ENCODE peak calls at places on chromosomes 6 and 20, in four cellular contexts. S is lower leg skin, M is HepG2, E is epithelial cell of esophagus. I is an unnamed sample.

GRCh38 chr20:3164763-3165410 is 5.2 kb upstream of the FASTKD5 start:
- DNase-seq in S (no peak), M (no peak), E (no peak), I (no peak)

GRCh38 chr6:156850356-156850755 is 73.2 kb downstream of the ARID1B start:
- DNase-seq in S (no peak), M (no peak), E (no peak), I (no peak)

GRCh38 chr6:37936909-37937308 is 117.4 kb downstream of the ZFAND3 start:
- DNase-seq in S (no peak), M (no peak), E (no peak), I (no peak)

GRCh38 chr6:159169193-159169555 is at the start of gene FNDC1:
- DNase-seq in S (no peak), M (no peak), E (no peak), I (no peak)

GRCh38 chr6:119449253-119450156 is 99.9 kb upstream of the MAN1A1 start:
- DNase-seq in S (no peak), M (no peak), E (no peak), I (no peak)

GRCh38 chr6:11810854-11811643 is 32.4 kb upstream of the ADTRP start:
- DNase-seq in S (no peak), M (no peak), E (no peak), I (no peak)

GRCh38 chr6:92559611-92560010 is 859.7 kb downstream of the EPHA7 start:
- DNase-seq in S (no peak), M (no peak), E (no peak), I (no peak)

GRCh38 chr20:33178726-33179125 is 10.8 kb downstream of the BPIFA2 start:
- DNase-seq in S (no peak), M (peak; percentile 57), E (no peak), I (peak; percentile 47)

GRCh38 chr6:6694368-6694780 is 105.9 kb downstream of the LY86 start:
- DNase-seq in S (no peak), M (no peak), E (peak; percentile 37), I (no peak)

GRCh38 chr6:34425132-34425497 is 754 bp downstream of the RPS10 start:
- DNase-seq in S (no peak), M (no peak), E (peak; percentile 15), I (no peak)

GRCh38 chr6:90472716-90473115 is 114.2 kb downstream of the MAP3K7 start:
- DNase-seq in S (no peak), M (no peak), E (no peak), I (no peak)

GRCh38 chr6:125534430-125535263 is 214.8 kb upstream of the HEY2 start:
- DNase-seq in S (no peak), M (no peak), E (no peak), I (no peak)

GRCh38 chr6:125529061-125529460 is 220.4 kb upstream of the HEY2 start:
- DNase-seq in S (no peak), M (no peak), E (no peak), I (no peak)

GRCh38 chr6:125537090-125537489 is 212.3 kb upstream of the HEY2 start:
- DNase-seq in S (no peak), M (no peak), E (no peak), I (no peak)

GRCh38 chr6:125528614-125529013 is 220.8 kb upstream of the HEY2 start:
- DNase-seq in S (no peak), M (no peak), E (no peak), I (no peak)

GRCh38 chr6:125533710-125534397 is 215.6 kb upstream of the HEY2 start:
- DNase-seq in S (no peak), M (peak; percentile 24), E (peak; percentile 11), I (no peak)
- H3K4me3 ChIP-seq in S (no peak overlapping the region), M (no peak overlapping the region), E (peak overlapping the region; percentile 28), I (no peak overlapping the region)

DNA sequence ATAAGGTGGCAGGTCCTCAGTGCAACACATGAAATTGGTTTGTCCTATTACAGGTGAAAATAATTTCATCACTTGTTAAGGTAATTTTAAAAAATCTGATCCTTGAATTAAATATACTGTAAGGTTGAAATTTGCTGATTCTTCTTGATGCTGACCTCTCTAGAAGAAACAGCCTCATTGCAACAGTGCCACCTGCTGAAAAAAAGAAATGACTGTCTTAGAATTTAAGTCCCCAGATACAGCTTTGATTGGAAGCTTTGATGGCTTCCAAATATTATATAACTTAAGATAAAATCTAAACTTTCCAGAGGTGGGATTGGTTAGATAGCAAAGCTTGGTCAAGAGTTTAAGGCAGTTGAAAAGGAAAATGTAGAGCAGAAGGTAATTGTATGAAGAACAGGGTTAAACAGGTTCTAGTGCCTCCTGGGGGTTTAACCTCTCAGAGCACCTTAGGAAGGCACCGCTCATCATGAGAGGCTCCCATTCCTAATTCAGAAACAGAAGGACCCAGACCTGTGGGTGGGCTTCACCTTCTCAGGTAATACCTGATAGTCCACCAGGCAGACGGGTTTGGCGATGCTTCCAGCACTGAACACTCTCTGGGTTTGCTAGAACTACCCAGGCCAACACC is 401.0 kb downstream of the PAX1 start:
- DNase-seq in S (no peak), M (peak; percentile 61), E (peak; percentile 26), I (no peak)
- TF ChIP-seq CTCF in S (no peak), M (peak; percentile 63), E (peak; percentile 25), I (no peak)

DNA sequence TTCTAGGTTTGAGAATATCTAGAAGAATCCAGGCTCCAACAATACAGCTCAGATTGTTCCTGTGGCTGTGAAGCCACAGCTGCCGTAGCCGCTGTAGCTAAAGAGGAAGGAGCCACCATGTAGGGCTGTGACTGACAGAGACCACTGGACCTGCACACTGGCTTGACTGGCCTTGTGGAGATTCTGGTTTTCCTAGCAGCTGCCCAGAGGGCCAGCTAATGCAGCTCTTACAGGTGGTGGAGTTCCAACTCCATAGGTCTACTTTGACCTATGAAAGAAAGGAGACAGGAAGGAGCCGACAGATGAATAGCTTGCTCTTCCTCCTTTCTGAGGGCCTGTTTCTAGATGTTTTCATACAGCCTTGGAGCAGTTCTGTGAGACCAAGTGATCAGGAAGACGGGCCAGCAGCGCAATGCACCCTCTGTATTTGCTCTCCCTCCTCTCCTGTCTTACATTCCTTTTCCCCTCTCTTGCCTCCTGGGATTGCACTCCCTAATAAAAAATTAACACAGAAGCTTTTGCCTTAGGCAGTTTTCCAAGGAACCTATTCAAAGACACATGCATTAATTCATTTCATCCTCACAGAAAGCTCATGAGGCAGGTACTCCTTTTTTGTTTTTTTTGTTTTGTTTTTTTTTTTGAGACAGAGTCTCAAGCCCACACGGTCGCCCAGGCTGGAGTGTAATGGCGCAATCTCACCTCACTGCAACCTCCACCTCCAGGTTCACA is 51.8 kb upstream of the MYB start:
- DNase-seq in S (no peak), M (no peak), E (no peak), I (no peak)
- H3K4me3 ChIP-seq in S (no peak overlapping the region), M (no peak overlapping the region), E (no peak overlapping the region), I (no peak overlapping the region)

DNA sequence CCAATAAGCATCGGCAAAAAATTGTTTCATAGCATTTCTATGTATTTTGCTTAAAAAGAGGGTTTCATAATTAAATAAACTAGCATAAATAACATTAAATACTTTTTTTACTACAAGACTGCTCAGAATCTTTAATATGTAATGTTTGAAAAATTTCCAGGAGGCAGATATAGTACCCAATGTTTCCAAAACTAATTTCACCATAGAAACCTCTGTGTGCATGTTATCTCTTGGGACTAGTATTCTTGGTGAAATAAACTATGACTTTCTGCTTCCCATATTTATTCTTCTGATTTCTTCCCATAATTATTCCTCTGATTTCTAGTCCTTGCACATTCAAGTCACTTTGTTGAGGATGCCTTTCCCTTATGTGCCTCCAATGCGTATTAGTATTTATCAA is 94.5 kb downstream of the PTPRK start:
- DNase-seq in S (no peak), M (no peak), E (no peak), I (no peak)
- TF ChIP-seq CTCF in S (no peak), M (no peak), E (no peak), I (no peak)

GRCh38 chr6:162856885-162857284 is 129.1 kb downstream of the PACRG start:
- DNase-seq in S (peak; percentile 29), M (peak; percentile 64), E (peak; percentile 87), I (no peak)
- H3K4me3 ChIP-seq in S (no peak overlapping the region), M (no peak overlapping the region), E (peak overlapping the region; percentile 26), I (no peak overlapping the region)